ENCODE peak calls at places on chromosome 1, in six cellular contexts. One of them, this sample, is unnamed.

GRCh38 chr1:70449049-70449448 is 38.0 kb downstream of the CTH start:
- DNase-seq in HCT116: no peak
- DNase-seq in HepG2: no peak
- DNase-seq in H1: no peak
- DNase-seq in K562: no peak
- DNase-seq in GM12878: no peak
- DNase-seq in this sample: no peak

GRCh38 chr1:166165661-166166399 is 971 bp downstream of the FAM78B start:
- DNase-seq in HCT116: no peak
- DNase-seq in HepG2: no peak
- DNase-seq in H1: no peak
- DNase-seq in K562: no peak
- DNase-seq in GM12878: no peak
- DNase-seq in this sample: no peak

GRCh38 chr1:101130673-101131072 is 105.1 kb upstream of the DPH5 start:
- DNase-seq in HCT116: no peak
- DNase-seq in HepG2: no peak
- DNase-seq in H1: no peak
- DNase-seq in K562: no peak
- DNase-seq in GM12878: no peak
- DNase-seq in this sample: no peak

GRCh38 chr1:30879126-30879786 is 29.3 kb downstream of the SDC3 start:
- DNase-seq in HCT116: no peak
- DNase-seq in HepG2: no peak
- DNase-seq in H1: no peak
- DNase-seq in K562: no peak
- DNase-seq in GM12878: no peak
- DNase-seq in this sample: no peak

GRCh38 chr1:93519196-93519825 is 71.4 kb downstream of the FNBP1L start:
- DNase-seq in HCT116: no peak
- DNase-seq in HepG2: no peak
- DNase-seq in H1: no peak
- DNase-seq in K562: no peak
- DNase-seq in GM12878: no peak
- DNase-seq in this sample: no peak

GRCh38 chr1:161840363-161840762 is 74.2 kb downstream of the ATF6 start:
- DNase-seq in HCT116: no peak
- DNase-seq in HepG2: no peak
- DNase-seq in H1: no peak
- DNase-seq in K562: no peak
- DNase-seq in GM12878: no peak
- DNase-seq in this sample: no peak

GRCh38 chr1:214314178-214314843 is 33.4 kb downstream of the SMYD2 start:
- DNase-seq in HCT116: no peak
- DNase-seq in HepG2: no peak
- DNase-seq in H1: no peak
- DNase-seq in K562: no peak
- DNase-seq in GM12878: no peak
- DNase-seq in this sample: no peak

GRCh38 chr1:217134857-217135568 is 411.8 kb upstream of the ESRRG start:
- DNase-seq in HCT116: no peak
- DNase-seq in HepG2: no peak
- DNase-seq in H1: no peak
- DNase-seq in K562: no peak
- DNase-seq in GM12878: no peak
- DNase-seq in this sample: peak

GRCh38 chr1:3341236-3341994 is 113.0 kb upstream of the ARHGEF16 start:
- DNase-seq in HCT116: no peak
- DNase-seq in HepG2: no peak
- DNase-seq in H1: no peak
- DNase-seq in K562: no peak
- DNase-seq in GM12878: no peak
- DNase-seq in this sample: no peak

GRCh38 chr1:162676087-162676486 is 43.8 kb downstream of the DDR2 start:
- DNase-seq in HCT116: no peak
- DNase-seq in HepG2: no peak
- DNase-seq in H1: no peak
- DNase-seq in K562: no peak
- DNase-seq in GM12878: no peak
- DNase-seq in this sample: no peak

GRCh38 chr1:245301162-245301580 is 146.4 kb downstream of the KIF26B start:
- DNase-seq in HCT116: no peak
- DNase-seq in HepG2: no peak
- DNase-seq in H1: no peak
- DNase-seq in K562: no peak
- DNase-seq in GM12878: no peak
- DNase-seq in this sample: no peak

GRCh38 chr1:240107058-240107684 is 15.5 kb downstream of the FMN2 start:
- DNase-seq in HCT116: no peak
- DNase-seq in HepG2: no peak
- DNase-seq in H1: no peak
- DNase-seq in K562: no peak
- DNase-seq in GM12878: no peak
- DNase-seq in this sample: no peak

GRCh38 chr1:203480525-203481084 is 5.0 kb downstream of the PRELP start:
- DNase-seq in HCT116: peak
- DNase-seq in HepG2: no peak
- DNase-seq in H1: no peak
- DNase-seq in K562: peak
- DNase-seq in GM12878: no peak
- DNase-seq in this sample: peak

GRCh38 chr1:201013031-201013485 is 10.5 kb downstream of the KIF21B start:
- DNase-seq in HCT116: no peak
- DNase-seq in HepG2: no peak
- DNase-seq in H1: no peak
- DNase-seq in K562: peak
- DNase-seq in GM12878: no peak
- DNase-seq in this sample: no peak

GRCh38 chr1:14970799-14971141 is 182.8 kb upstream of the TMEM51 start:
- DNase-seq in HCT116: no peak
- DNase-seq in HepG2: no peak
- DNase-seq in H1: no peak
- DNase-seq in K562: no peak
- DNase-seq in GM12878: no peak
- DNase-seq in this sample: no peak

GRCh38 chr1:175134500-175134899 is 58.1 kb downstream of the KIAA0040 start:
- DNase-seq in HCT116: no peak
- DNase-seq in HepG2: no peak
- DNase-seq in H1: no peak
- DNase-seq in K562: no peak
- DNase-seq in GM12878: no peak
- DNase-seq in this sample: no peak

GRCh38 chr1:7388141-7388487 is 383.0 kb upstream of the VAMP3 start:
- DNase-seq in HCT116: no peak
- DNase-seq in HepG2: no peak
- DNase-seq in H1: no peak
- DNase-seq in K562: no peak
- DNase-seq in GM12878: no peak
- DNase-seq in this sample: no peak

DNA sequence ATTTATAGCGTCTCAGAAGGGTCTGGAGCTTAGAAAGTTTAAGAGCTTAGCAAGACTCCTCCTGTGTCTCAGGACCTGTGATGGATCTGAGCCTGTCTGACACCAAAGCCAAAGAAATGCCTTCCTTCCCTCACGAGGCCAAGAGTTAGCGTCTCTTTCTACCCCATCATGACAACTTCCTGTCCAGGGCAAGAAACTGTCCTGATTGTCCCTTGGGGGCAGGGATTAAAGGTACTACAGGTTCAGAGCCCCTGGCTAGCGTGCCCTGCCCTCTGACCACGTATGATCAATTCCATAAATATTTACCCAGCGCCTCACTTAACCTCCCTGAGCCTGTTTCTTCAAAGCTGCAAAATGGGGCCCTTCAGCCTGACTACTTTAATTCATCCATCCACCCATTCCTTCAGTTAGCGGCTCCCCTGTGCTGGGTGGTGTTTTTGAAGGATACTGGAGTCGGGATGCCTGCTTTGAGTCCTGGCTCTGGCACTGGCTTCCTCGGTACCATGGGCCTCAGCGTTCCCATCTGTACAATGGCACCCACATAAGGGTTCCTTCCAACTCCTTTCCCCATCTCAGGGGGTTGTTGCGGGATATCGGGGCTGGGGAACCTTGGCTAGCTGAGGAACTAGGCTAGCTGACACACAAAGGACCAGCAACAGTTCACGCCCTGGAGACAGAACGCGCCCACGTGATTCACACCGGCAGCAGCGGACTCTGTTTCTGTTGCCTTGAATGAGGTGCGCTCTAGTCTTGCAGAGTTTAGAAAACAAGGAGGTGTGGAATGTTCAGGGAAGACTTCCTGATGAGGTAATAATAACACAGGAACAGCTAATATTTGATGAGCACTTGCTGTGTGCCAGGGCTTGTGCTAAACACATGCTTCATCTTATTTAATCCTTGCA is 23.0 kb upstream of the EPHA2 start:
- DNase-seq in HCT116: no peak
- DNase-seq in HepG2: peak
- DNase-seq in H1: no peak
- DNase-seq in K562: no peak
- DNase-seq in GM12878: no peak
- DNase-seq in this sample: no peak
- TF ChIP-seq JUND in HCT116: no peak
- TF ChIP-seq JUND in HepG2: peak
- TF ChIP-seq JUND in H1: no peak
- TF ChIP-seq JUND in K562: no peak
- TF ChIP-seq JUND in GM12878: no peak
- TF ChIP-seq JUND in this sample: no peak

GRCh38 chr1:154839691-154840090 is 30.4 kb downstream of the KCNN3 start:
- DNase-seq in HCT116: no peak
- DNase-seq in HepG2: no peak
- DNase-seq in H1: no peak
- DNase-seq in K562: no peak
- DNase-seq in GM12878: no peak
- DNase-seq in this sample: peak

GRCh38 chr1:154838988-154839387 is 31.1 kb downstream of the KCNN3 start:
- DNase-seq in HCT116: no peak
- DNase-seq in HepG2: no peak
- DNase-seq in H1: no peak
- DNase-seq in K562: no peak
- DNase-seq in GM12878: no peak
- DNase-seq in this sample: no peak

GRCh38 chr1:154841384-154841783 is 28.7 kb downstream of the KCNN3 start:
- DNase-seq in HCT116: no peak
- DNase-seq in HepG2: no peak
- DNase-seq in H1: no peak
- DNase-seq in K562: no peak
- DNase-seq in GM12878: no peak
- DNase-seq in this sample: no peak

GRCh38 chr1:154842635-154843034 is 27.4 kb downstream of the KCNN3 start:
- DNase-seq in HCT116: no peak
- DNase-seq in HepG2: no peak
- DNase-seq in H1: no peak
- DNase-seq in K562: no peak
- DNase-seq in GM12878: no peak
- DNase-seq in this sample: no peak

DNA sequence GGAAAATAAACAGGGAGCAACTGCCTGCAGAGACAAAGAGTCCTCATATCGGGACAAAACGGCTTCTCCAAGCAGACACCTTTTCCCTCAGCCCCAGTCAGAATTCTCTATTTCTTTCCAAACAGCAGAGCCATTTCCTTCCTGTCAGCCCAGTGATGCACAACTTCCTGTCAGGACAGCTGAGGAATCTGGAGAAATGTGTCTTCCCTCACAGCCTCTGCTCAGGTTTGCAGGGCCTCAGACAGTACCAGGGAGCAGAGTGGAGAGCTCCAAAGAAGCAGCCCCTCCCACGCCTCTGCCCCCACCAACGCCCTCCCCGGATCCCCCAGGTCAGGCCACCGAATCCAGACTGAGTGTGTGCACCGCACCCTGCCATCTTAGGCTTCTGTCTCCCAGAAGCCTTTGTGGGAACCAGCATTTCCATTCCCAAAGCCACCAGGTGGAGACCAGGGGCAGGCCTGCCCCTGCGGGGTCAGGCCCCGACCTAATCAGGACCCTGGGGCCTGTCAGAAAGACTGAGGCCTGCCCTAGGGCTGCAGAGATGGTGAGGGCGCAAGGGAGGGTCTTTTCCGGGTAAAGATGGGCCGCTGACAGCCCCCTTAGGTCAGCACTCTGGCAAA is 29.4 kb downstream of the KCNN3 start:
- DNase-seq in HCT116: no peak
- DNase-seq in HepG2: no peak
- DNase-seq in H1: no peak
- DNase-seq in K562: no peak
- DNase-seq in GM12878: no peak
- DNase-seq in this sample: no peak
- TF ChIP-seq JUND in HCT116: no peak
- TF ChIP-seq JUND in HepG2: no peak
- TF ChIP-seq JUND in H1: no peak
- TF ChIP-seq JUND in K562: no peak
- TF ChIP-seq JUND in GM12878: no peak
- TF ChIP-seq JUND in this sample: no peak

DNA sequence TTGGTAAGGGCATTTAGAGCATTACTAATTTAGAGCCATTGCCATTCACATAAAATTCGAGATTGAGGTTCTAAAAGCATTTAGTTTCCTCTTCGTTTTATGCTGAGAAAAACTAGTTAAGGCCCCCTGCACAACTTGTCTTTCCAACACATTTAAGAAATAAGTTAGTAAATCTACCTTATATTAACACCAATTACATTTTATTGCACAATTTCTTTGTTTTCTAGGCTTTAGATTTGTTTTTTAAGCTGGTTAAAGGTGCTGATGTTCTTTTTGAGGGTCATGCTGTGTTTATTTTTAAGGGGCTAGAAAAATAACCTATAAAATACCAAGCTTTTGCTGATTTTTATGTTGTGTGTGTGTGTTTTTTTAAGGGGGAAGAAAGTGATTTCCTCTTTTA is 1.2 kb downstream of the CEPT1 start:
- DNase-seq in HCT116: no peak
- DNase-seq in HepG2: no peak
- DNase-seq in H1: no peak
- DNase-seq in K562: no peak
- DNase-seq in GM12878: no peak
- DNase-seq in this sample: no peak
- TF ChIP-seq JUND in HCT116: no peak
- TF ChIP-seq JUND in HepG2: no peak
- TF ChIP-seq JUND in H1: no peak
- TF ChIP-seq JUND in K562: no peak
- TF ChIP-seq JUND in GM12878: no peak
- TF ChIP-seq JUND in this sample: no peak

GRCh38 chr1:206702803-206703202 is 18.1 kb downstream of the MAPKAPK2 start:
- DNase-seq in HCT116: no peak
- DNase-seq in HepG2: no peak
- DNase-seq in H1: no peak
- DNase-seq in K562: no peak
- DNase-seq in GM12878: no peak
- DNase-seq in this sample: no peak

GRCh38 chr1:206705187-206705586 is 20.5 kb downstream of the MAPKAPK2 start:
- DNase-seq in HCT116: no peak
- DNase-seq in HepG2: no peak
- DNase-seq in H1: no peak
- DNase-seq in K562: peak
- DNase-seq in GM12878: no peak
- DNase-seq in this sample: no peak

GRCh38 chr1:206704239-206704638 is 19.5 kb downstream of the MAPKAPK2 start:
- DNase-seq in HCT116: no peak
- DNase-seq in HepG2: no peak
- DNase-seq in H1: no peak
- DNase-seq in K562: no peak
- DNase-seq in GM12878: no peak
- DNase-seq in this sample: no peak

GRCh38 chr1:206705744-206706297 is 21.1 kb downstream of the MAPKAPK2 start:
- DNase-seq in HCT116: no peak
- DNase-seq in HepG2: no peak
- DNase-seq in H1: no peak
- DNase-seq in K562: no peak
- DNase-seq in GM12878: no peak
- DNase-seq in this sample: no peak

GRCh38 chr1:206703647-206704046 is 18.9 kb downstream of the MAPKAPK2 start:
- DNase-seq in HCT116: no peak
- DNase-seq in HepG2: no peak
- DNase-seq in H1: no peak
- DNase-seq in K562: no peak
- DNase-seq in GM12878: peak
- DNase-seq in this sample: no peak
- TF ChIP-seq JUND in HCT116: no peak
- TF ChIP-seq JUND in HepG2: no peak
- TF ChIP-seq JUND in H1: no peak
- TF ChIP-seq JUND in K562: no peak
- TF ChIP-seq JUND in GM12878: no peak
- TF ChIP-seq JUND in this sample: no peak